ENCODE peak calls at places on chromosomes 3 and 15, in nine cellular contexts. Y is AG04450, T is lower lobe of right lung, D is adipocyte, N is astrocyte of the spinal cord, R is left lung, G is fibroblast of mammary gland, V is cardiac fibroblast, Q is dorsolateral prefrontal cortex. L is an unnamed sample.

GRCh38 chr3:68378631-68379030 is 553.7 kb downstream of the TAFA4 start:
- DNase-seq in Q (no peak), N (no peak), D (no peak), Y (no peak), G (no peak), T (no peak), V (no peak), R (no peak), L (no peak)

GRCh38 chr3:183438749-183439148 is 10.3 kb upstream of the MCF2L2 start:
- DNase-seq in G (no peak), R (no peak), Y (no peak), Q (no peak), D (no peak), N (no peak), T (no peak), V (no peak), L (no peak)

GRCh38 chr15:72315706-72316370 is 4.1 kb downstream of the CELF6 start:
- DNase-seq in V (peak; percentile 29), R (no peak), D (no peak), G (peak; percentile 5), Q (no peak), N (no peak), Y (no peak), T (no peak), L (no peak)

GRCh38 chr15:77228831-77229230 is 157.9 kb upstream of the TSPAN3 start:
- DNase-seq in N (no peak), R (no peak), Y (no peak), G (no peak), Q (no peak), T (no peak), D (no peak), V (no peak), L (no peak)

GRCh38 chr15:73631915-73632669 is 1.1 kb downstream of the NPTN start:
- DNase-seq in Q (no peak), V (peak; percentile 78), D (peak; percentile 78), R (peak; percentile 43), T (no peak), Y (no peak), G (peak; percentile 53), N (peak; percentile 53), L (peak; percentile 67)

GRCh38 chr3:5071061-5071460 is 51.0 kb upstream of the ARL8B start:
- DNase-seq in R (no peak), G (peak; percentile 83), N (peak; percentile 53), V (peak; percentile 89), Y (no peak), D (peak; percentile 37), Q (no peak), T (no peak), L (peak; percentile 82)

GRCh38 chr15:74519311-74519710 is 21.7 kb upstream of the ARID3B start:
- DNase-seq in Q (no peak), N (peak; percentile 47), V (peak; percentile 75), R (no peak), T (no peak), Y (no peak), D (no peak), G (peak; percentile 21), L (peak; percentile 85)

GRCh38 chr3:46609944-46610722 is 2.2 kb upstream of the FAM240A start:
- DNase-seq in T (no peak), V (no peak), Y (no peak), R (no peak), N (no peak), Q (no peak), G (no peak), D (peak; percentile 27), L (no peak)

GRCh38 chr3:107208796-107209195 is 168.4 kb upstream of the CCDC54 start:
- DNase-seq in D (no peak), V (peak; percentile 42), T (no peak), N (no peak), G (peak; percentile 54), R (no peak), Q (no peak), Y (no peak), L (peak; percentile 59)

GRCh38 chr3:62605413-62606068 is 232.2 kb upstream of the FEZF2 start:
- DNase-seq in V (no peak), T (no peak), D (no peak), Q (no peak), N (no peak), Y (no peak), G (no peak), R (no peak), L (no peak)

GRCh38 chr3:187782008-187782407 is 36.7 kb upstream of the BCL6 start:
- DNase-seq in Y (no peak), T (no peak), V (no peak), Q (no peak), R (no peak), G (no peak), D (no peak), N (no peak), L (no peak)

GRCh38 chr3:141603473-141604035 is 116.7 kb downstream of the RASA2 start:
- DNase-seq in D (no peak), T (no peak), R (no peak), V (no peak), Y (no peak), Q (no peak), G (peak; percentile 5), N (no peak), L (no peak)

GRCh38 chr15:31317980-31318342 is 8.7 kb upstream of the KLF13 start:
- DNase-seq in Y (no peak), T (no peak), V (no peak), D (no peak), G (peak; percentile 10), R (no peak), N (no peak), Q (no peak), L (no peak)

GRCh38 chr3:196971094-196971698 is 2.6 kb upstream of the PIGZ start:
- DNase-seq in R (no peak), T (no peak), N (no peak), V (no peak), Q (no peak), G (no peak), Y (no peak), D (no peak), L (no peak)

GRCh38 chr15:27486036-27486435 is 515.1 kb downstream of the GABRG3 start:
- DNase-seq in T (no peak), N (no peak), V (no peak), Q (no peak), D (no peak), R (no peak), G (no peak), Y (no peak), L (no peak)

GRCh38 chr15:57747206-57747605 is 40.7 kb downstream of the POLR2M start:
- DNase-seq in R (peak; percentile 50), Y (no peak), Q (no peak), D (no peak), V (no peak), N (no peak), T (peak; percentile 56), G (peak; percentile 27), L (peak; percentile 64)

GRCh38 chr15:97101572-97101971 is 771.1 kb downstream of the NR2F2 start:
- DNase-seq in N (no peak), Q (no peak), R (no peak), T (no peak), G (no peak), D (no peak), Y (no peak), V (no peak), L (no peak)

GRCh38 chr15:88509321-88509720 is 37.2 kb downstream of the DET1 start:
- DNase-seq in D (no peak), Q (no peak), T (no peak), V (no peak), Y (no peak), N (no peak), G (no peak), R (no peak), L (no peak)

GRCh38 chr3:149369991-149370866 is 7.2 kb downstream of the TM4SF1 start:
- DNase-seq in N (no peak), T (no peak), G (no peak), R (no peak), Y (no peak), V (no peak), Q (no peak), D (no peak), L (no peak)
- H3K4me3 ChIP-seq in N (no peak overlapping the region), T (no peak overlapping the region), G (no peak overlapping the region), R (no peak overlapping the region), Y (no peak overlapping the region), V (no peak overlapping the region), Q (no peak overlapping the region), D (no peak overlapping the region), L (no peak overlapping the region)

DNA sequence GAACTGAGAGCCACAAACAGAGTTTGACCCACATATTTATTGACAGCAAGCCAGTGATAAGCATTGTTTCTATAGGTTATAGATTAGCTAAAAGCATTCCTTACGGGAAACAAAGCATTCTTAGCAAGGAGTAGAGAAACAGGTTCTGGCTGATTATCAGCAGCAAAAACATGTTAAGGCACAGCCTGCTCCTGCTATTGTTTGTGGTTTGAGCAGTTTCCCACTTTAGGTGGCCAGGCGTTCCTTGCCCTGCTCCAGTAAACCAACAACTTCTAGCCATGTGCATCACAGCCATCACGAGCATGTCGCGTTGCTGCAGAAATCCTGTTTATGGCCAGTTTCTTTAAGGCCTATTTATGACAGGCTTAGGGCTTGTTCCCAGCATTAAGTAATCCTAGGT is 44.7 kb upstream of the C2CD4B start:
- DNase-seq in T (no peak), N (no peak), R (no peak), Y (no peak), G (no peak), D (no peak), V (no peak), Q (no peak), L (no peak)
- H3K4me3 ChIP-seq in T (no peak overlapping the region), N (no peak overlapping the region), R (no peak overlapping the region), Y (no peak overlapping the region), G (no peak overlapping the region), D (no peak overlapping the region), V (no peak overlapping the region), Q (no peak overlapping the region), L (no peak overlapping the region)

GRCh38 chr3:152103257-152103656 is 165.5 kb upstream of the MBNL1 start:
- DNase-seq in V (no peak), Y (no peak), G (no peak), N (no peak), T (no peak), Q (no peak), D (no peak), R (no peak), L (no peak)
- H3K4me3 ChIP-seq in V (no peak overlapping the region), Y (no peak overlapping the region), G (no peak overlapping the region), N (no peak overlapping the region), T (no peak overlapping the region), Q (no peak overlapping the region), D (no peak overlapping the region), R (no peak overlapping the region), L (no peak overlapping the region)

GRCh38 chr3:156688849-156689452 is 14.6 kb downstream of the TIPARP start:
- DNase-seq in T (no peak), G (no peak), Q (no peak), R (no peak), V (no peak), Y (no peak), N (no peak), D (no peak), L (no peak)

GRCh38 chr3:156685198-156685597 is 10.8 kb downstream of the TIPARP start:
- DNase-seq in D (peak; percentile 63), Y (no peak), V (peak; percentile 48), R (no peak), N (peak; percentile 38), Q (no peak), T (no peak), G (peak; percentile 83), L (peak; percentile 30)

GRCh38 chr3:156687023-156687422 is 12.6 kb downstream of the TIPARP start:
- DNase-seq in T (no peak), D (no peak), V (no peak), Y (no peak), R (no peak), N (no peak), Q (no peak), G (no peak), L (peak; percentile 46)

GRCh38 chr3:156682963-156683362 is 8.6 kb downstream of the TIPARP start:
- DNase-seq in T (no peak), G (no peak), N (no peak), D (no peak), Y (no peak), Q (no peak), V (no peak), R (no peak), L (no peak)

GRCh38 chr3:156685752-156686151 is 11.4 kb downstream of the TIPARP start:
- DNase-seq in N (no peak), R (no peak), Q (no peak), Y (no peak), T (no peak), D (no peak), V (no peak), G (no peak), L (no peak)
- H3K4me3 ChIP-seq in N (no peak overlapping the region), R (no peak overlapping the region), Q (no peak overlapping the region), Y (no peak overlapping the region), T (no peak overlapping the region), D (peak overlapping the region; percentile 46), V (no peak overlapping the region), G (no peak overlapping the region), L (no peak overlapping the region)

L was measured in choroid plexus epithelial cell.